ENCODE peak calls at places on chromosomes 16 and 17, in four cellular contexts. E is tibial artery; R is activated T-helper 1 cell treated with Interleukin-2 at 50 U/mL for 16 hours; T is stimulated activated naive B cell treated with anti-CD40 and anti-IgM and Interleukin-4, amounts not matched to agents 10 μg/mL and 1 μg/mL and 100 μg/mL, for 72 hours. C is an unnamed sample.

GRCh38 chr16:71846443-71846842 is 667 bp downstream of the ATXN1L start:
- DNase-seq in E (no peak), R (no peak), T (no peak), C (no peak)

GRCh38 chr17:28392491-28392890 is 13.5 kb downstream of the SLC46A1 start:
- DNase-seq in R (no peak), T (no peak), E (no peak), C (no peak)

GRCh38 chr17:46020023-46020735 is 21.1 kb downstream of the STH start:
- DNase-seq in R (peak), E (no peak), T (peak), C (no peak)

GRCh38 chr17:64580384-64581307 is 73.9 kb downstream of the CEP95 start:
- DNase-seq in T (no peak), R (no peak), E (no peak), C (no peak)

GRCh38 chr16:72400257-72401078 is 228.5 kb upstream of the PMFBP1 start:
- DNase-seq in R (no peak), E (peak), T (peak), C (no peak)

GRCh38 chr17:15273141-15273793 is 8.1 kb upstream of the PMP22 start:
- DNase-seq in E (no peak), R (no peak), T (no peak), C (peak)

GRCh38 chr17:21360048-21360447 is 16.1 kb upstream of the KCNJ12 start:
- DNase-seq in R (no peak), E (no peak), T (no peak), C (no peak)

GRCh38 chr17:42050360-42051012 is at the start of gene C17orf113:
- DNase-seq in E (peak), T (peak), R (peak), C (peak)

GRCh38 chr17:77565166-77565565 is 393.3 kb upstream of the TNRC6C start:
- DNase-seq in T (no peak), R (no peak), E (no peak), C (no peak)

GRCh38 chr16:981695-982151 is at the start of gene SOX8:
- DNase-seq in T (no peak), R (no peak), E (no peak), C (no peak)

GRCh38 chr17:51721711-51722110 is 436.8 kb downstream of the CA10 start:
- DNase-seq in T (no peak), R (no peak), E (no peak), C (no peak)

GRCh38 chr17:45218895-45219661 is 2.6 kb upstream of the FMNL1 start:
- DNase-seq in E (peak), R (peak), T (peak), C (peak)

GRCh38 chr17:82424001-82424862 is 5.8 kb upstream of the OGFOD3 start:
- DNase-seq in T (no peak), R (peak), E (no peak), C (no peak)

GRCh38 chr17:47989159-47989558 is 18.2 kb downstream of the CDK5RAP3 start:
- DNase-seq in R (no peak), E (no peak), T (no peak), C (no peak)

GRCh38 chr17:72501404-72502110 is 380.7 kb downstream of the SOX9 start:
- DNase-seq in T (no peak), E (no peak), R (no peak), C (no peak)

GRCh38 chr17:900336-900735 is 79.2 kb downstream of the NXN start:
- DNase-seq in E (no peak), T (no peak), R (no peak), C (no peak)

GRCh38 chr17:72184805-72185204 is 64.0 kb downstream of the SOX9 start:
- DNase-seq in E (no peak), R (no peak), T (no peak), C (no peak)

GRCh38 chr16:78659216-78659615 is 559.8 kb downstream of the WWOX start:
- DNase-seq in E (no peak), T (no peak), R (no peak), C (no peak)

GRCh38 chr16:56068314-56068713 is 123.0 kb upstream of the GNAO1 start:
- DNase-seq in T (no peak), R (no peak), E (no peak), C (no peak)

GRCh38 chr16:89383095-89384003 is 107.0 kb downstream of the ANKRD11 start:
- DNase-seq in R (no peak), E (no peak), T (no peak), C (no peak)

GRCh38 chr17:40561871-40562611 is 3.2 kb downstream of the CCR7 start:
- DNase-seq in R (no peak), E (no peak), T (peak), C (no peak)

GRCh38 chr17:31581022-31581483 is 189.6 kb downstream of the RAB11FIP4 start:
- DNase-seq in R (no peak), T (no peak), E (peak), C (peak)

GRCh38 chr17:77392376-77393273 is 251.9 kb downstream of the SEC14L1 start:
- DNase-seq in T (no peak), E (no peak), R (no peak), C (no peak)